ENCODE peak calls at places on chromosomes 13 and 19, in six cellular contexts. H is activated T-helper 1 cell treated with anti-CD3 and anti-CD28 coated beads, Interleukin-2, amount 50 U/mL, for 16 hours; W is NT2/D1; X is CD8-positive, alpha-beta T cell; J is fibroblast of pulmonary artery; Z is Ammon's horn. P is an unnamed sample.

GRCh38 chr19:45564131-45564780 is 20.3 kb downstream of the OPA3 start:
- DNase-seq in Z (no peak), W (peak), H (no peak), X (no peak), J (no peak), P (no peak)

GRCh38 chr19:38319421-38320258 is at the start of gene KCNK6:
- DNase-seq in Z (peak), W (no peak), H (peak), X (peak), J (peak), P (peak)

GRCh38 chr13:99528547-99528946 is 27.3 kb downstream of the TM9SF2 start:
- DNase-seq in Z (no peak), H (no peak), W (no peak), J (no peak), X (peak), P (no peak)

GRCh38 chr13:75417006-75417384 is 65.0 kb downstream of the TBC1D4 start:
- DNase-seq in Z (no peak), J (no peak), H (no peak), X (no peak), W (no peak), P (no peak)

GRCh38 chr13:40986328-40986856 is 32.7 kb downstream of the ELF1 start:
- DNase-seq in H (no peak), J (no peak), W (no peak), Z (peak), X (no peak), P (no peak)

GRCh38 chr13:25973085-25973484 is 78.7 kb downstream of the SHISA2 start:
- DNase-seq in W (no peak), Z (no peak), H (no peak), J (no peak), X (no peak), P (no peak)

GRCh38 chr19:4474504-4475136 is 2.5 kb downstream of the HDGFL2 start:
- DNase-seq in X (no peak), Z (peak), J (peak), H (no peak), W (peak), P (no peak)

GRCh38 chr13:52162279-52163101 is 3.1 kb upstream of the NEK3 start:
- DNase-seq in X (no peak), H (no peak), Z (no peak), W (no peak), J (peak), P (no peak)

GRCh38 chr13:27997904-27998522 is 9.5 kb upstream of the URAD start:
- DNase-seq in Z (no peak), H (no peak), W (no peak), X (peak), J (peak), P (no peak)

GRCh38 chr13:28473044-28473443 is 21.9 kb downstream of the FLT1 start:
- DNase-seq in Z (no peak), W (no peak), H (no peak), X (no peak), J (no peak), P (no peak)

GRCh38 chr13:114118086-114118762 is 14.2 kb downstream of the RASA3 start:
- DNase-seq in J (no peak), Z (no peak), X (no peak), W (no peak), H (no peak), P (no peak)

GRCh38 chr19:11089254-11090013 is at the start of gene LDLR:
- DNase-seq in Z (peak), H (peak), J (peak), W (peak), X (peak), P (peak)

GRCh38 chr19:343941-344624 is 513 bp downstream of the MIER2 start:
- DNase-seq in H (no peak), Z (no peak), J (peak), W (no peak), X (peak), P (no peak)

GRCh38 chr19:16397791-16398529 is 73.3 kb downstream of the KLF2 start:
- DNase-seq in Z (peak), J (no peak), H (no peak), X (no peak), W (no peak), P (no peak)

GRCh38 chr19:41863209-41863931 is 3.3 kb downstream of the RPS19 start:
- DNase-seq in J (no peak), X (no peak), Z (no peak), H (no peak), W (no peak), P (no peak)

GRCh38 chr19:8371011-8371804 is 7.3 kb downstream of the ANGPTL4 start:
- DNase-seq in Z (no peak), W (no peak), X (no peak), H (no peak), J (no peak), P (no peak)

GRCh38 chr19:35220315-35220921 is 8.1 kb downstream of the FAM187B start:
- DNase-seq in X (no peak), J (peak), Z (no peak), H (no peak), W (no peak), P (no peak)

GRCh38 chr13:104422668-104423067 is 1356.5 kb upstream of the SLC10A2 start:
- DNase-seq in H (no peak), J (no peak), Z (no peak), W (no peak), X (no peak), P (no peak)

GRCh38 chr13:44140146-44140545 is 233.5 kb upstream of the SERP2 start:
- DNase-seq in J (no peak), H (no peak), X (no peak), Z (no peak), W (no peak), P (no peak)

GRCh38 chr13:28574617-28575142 is 79.8 kb upstream of the FLT1 start:
- DNase-seq in W (no peak), Z (no peak), J (peak), H (no peak), X (no peak), P (no peak)

GRCh38 chr13:30450066-30450465 is 15.7 kb downstream of the HMGB1 start:
- DNase-seq in X (no peak), H (no peak), J (no peak), W (no peak), Z (no peak), P (no peak)

GRCh38 chr13:83879431-83880171 is 2.7 kb downstream of the SLITRK1 start:
- DNase-seq in W (no peak), J (no peak), Z (peak), X (no peak), H (no peak), P (no peak)

GRCh38 chr19:30523791-30524190 is 151.6 kb downstream of the ZNF536 start:
- DNase-seq in H (no peak), J (no peak), W (no peak), X (no peak), Z (no peak), P (no peak)

GRCh38 chr19:53884256-53884655 is 2.3 kb downstream of the PRKCG start:
- DNase-seq in H (no peak), X (no peak), W (no peak), Z (no peak), J (no peak), P (no peak)

GRCh38 chr13:93674337-93674755 is 447.7 kb downstream of the GPC6 start:
- DNase-seq in J (no peak), W (no peak), H (no peak), Z (no peak), X (no peak), P (no peak)

GRCh38 chr13:98584668-98585397 is 7.9 kb upstream of the STK24 start:
- DNase-seq in J (no peak), H (no peak), W (no peak), X (no peak), Z (no peak), P (no peak)

GRCh38 chr19:2602391-2603181 is 99.9 kb downstream of the GNG7 start:
- DNase-seq in J (peak), X (no peak), W (peak), Z (peak), H (no peak), P (no peak)

GRCh38 chr19:29936409-29936808 is 5.6 kb upstream of the URI1 start:
- DNase-seq in J (no peak), W (no peak), H (no peak), X (no peak), Z (no peak), P (no peak)

GRCh38 chr19:47309608-47310007 is at the start of gene C5AR1:
- DNase-seq in W (no peak), J (no peak), H (no peak), X (no peak), Z (peak), P (no peak)

GRCh38 chr19:46016426-46017094 is 6.3 kb downstream of the PGLYRP1 start:
- DNase-seq in J (peak), W (peak), H (peak), Z (peak), X (peak), P (peak)

GRCh38 chr13:77285098-77285497 is 41.8 kb downstream of the MYCBP2 start:
- DNase-seq in H (no peak), J (no peak), W (no peak), X (no peak), Z (no peak), P (no peak)

GRCh38 chr19:5155586-5156210 is 184.9 kb downstream of the PTPRS start:
- DNase-seq in X (no peak), W (no peak), Z (no peak), H (no peak), J (no peak), P (no peak)

GRCh38 chr19:31285744-31286143 is 63.5 kb downstream of the TSHZ3 start:
- DNase-seq in X (no peak), H (no peak), W (no peak), Z (no peak), J (peak), P (no peak)

P was measured in immature natural killer cell.